ENCODE peak calls at places on chromosome 5, in six cellular contexts. H is activated CD8-positive, alpha-beta memory T cell treated with anti-CD3 and anti-CD28 coated beads for 48 hours; S is GM12865; G is iPS DF 19.7; L is tibial artery; J is GM10248. R is an unnamed sample.

GRCh38 chr5:98927988-98928801 is 612 bp downstream of the CHD1 start:
- DNase-seq in H (peak; percentile 21), J (peak; percentile 38), G (no peak), S (peak; percentile 61), L (peak; percentile 87), R (peak; percentile 25)

GRCh38 chr5:2919310-2920018 is 168.0 kb upstream of the IRX2 start:
- DNase-seq in G (no peak), S (no peak), L (no peak), J (no peak), H (no peak), R (no peak)

GRCh38 chr5:77282337-77283027 is 72.0 kb downstream of the PDE8B start:
- DNase-seq in L (no peak), S (no peak), G (no peak), J (no peak), H (no peak), R (no peak)

GRCh38 chr5:75040973-75041372 is 11.4 kb downstream of the GCNT4 start:
- DNase-seq in J (no peak), G (no peak), L (no peak), H (no peak), S (no peak), R (no peak)

GRCh38 chr5:17216974-17217325 is 481 bp upstream of the BASP1 start:
- DNase-seq in G (no peak), L (peak; percentile 72), S (no peak), J (no peak), H (no peak), R (no peak)

GRCh38 chr5:66653380-66653779 is 57.2 kb downstream of the MAST4 start:
- DNase-seq in S (no peak), H (no peak), G (no peak), J (no peak), L (no peak), R (no peak)

GRCh38 chr5:59286510-59286909 is 607.0 kb downstream of the PDE4D start:
- DNase-seq in H (no peak), S (no peak), G (no peak), J (no peak), L (no peak), R (no peak)

GRCh38 chr5:143833179-143833578 is 21.2 kb downstream of the HMHB1 start:
- DNase-seq in L (no peak), H (no peak), S (no peak), G (no peak), J (no peak), R (no peak)

GRCh38 chr5:76404694-76405306 is 1.7 kb downstream of the IQGAP2 start:
- DNase-seq in S (no peak), J (peak; percentile 53), L (no peak), H (no peak), G (no peak), R (no peak)

GRCh38 chr5:145805819-145806218 is 29.3 kb downstream of the PRELID2 start:
- DNase-seq in H (no peak), G (no peak), S (no peak), L (no peak), J (no peak), R (no peak)

GRCh38 chr5:113034182-113034773 is 57.7 kb downstream of the DCP2 start:
- DNase-seq in S (no peak), J (peak; percentile 6), H (no peak), G (no peak), L (no peak), R (no peak)

GRCh38 chr5:107820339-107820880 is 149.7 kb upstream of the EFNA5 start:
- DNase-seq in S (peak; percentile 23), G (no peak), J (no peak), L (no peak), H (no peak), R (no peak)

GRCh38 chr5:15500326-15500958 is 462 bp downstream of the FBXL7 start:
- DNase-seq in G (no peak), H (no peak), J (no peak), L (peak; percentile 85), S (no peak), R (no peak)

R was measured in T-helper 17 cell.